ENCODE peak calls at places on chromosomes 2 and 18, in eight cellular contexts. T, E, Z, P, U, A, M and W are unnamed samples.
A peak's percentile ranks its signal among the peaks of the same experiment; 100 is the strongest.

GRCh38 chr18:9290171-9290570 is 44.4 kb upstream of the TWSG1 start:
- DNase-seq in T (peak; percentile 33), E (no peak), Z (no peak), P (no peak), U (peak; percentile 16), A (no peak), M (no peak), W (peak; percentile 81)

GRCh38 chr2:196291873-196292800 is 120.8 kb upstream of the STK17B start:
- DNase-seq in T (no peak), E (no peak), Z (no peak), P (no peak), U (no peak), A (peak; percentile 71), M (no peak), W (no peak)

GRCh38 chr18:55318864-55319516 is 269.0 kb downstream of the TCF4 start:
- DNase-seq in T (peak; percentile 85), E (no peak), Z (no peak), P (no peak), U (peak; percentile 67), A (no peak), M (no peak), W (peak; percentile 88)

GRCh38 chr18:52723456-52724065 is 383.6 kb downstream of the DCC start:
- DNase-seq in T (no peak), E (no peak), Z (no peak), P (no peak), U (no peak), A (no peak), M (peak; percentile 23), W (no peak)

GRCh38 chr2:12554235-12555011 is 162.3 kb upstream of the TRIB2 start:
- DNase-seq in T (no peak), E (no peak), Z (no peak), P (no peak), U (no peak), A (no peak), M (peak; percentile 87), W (peak; percentile 46)

GRCh38 chr2:130837811-130838565 is 1.3 kb downstream of the ARHGEF4 start:
- DNase-seq in T (no peak), E (no peak), Z (no peak), P (no peak), U (no peak), A (no peak), M (no peak), W (no peak)

GRCh38 chr18:59866551-59866950 is 33.2 kb upstream of the PMAIP1 start:
- DNase-seq in T (no peak), E (no peak), Z (no peak), P (no peak), U (no peak), A (no peak), M (no peak), W (no peak)

GRCh38 chr2:157751462-157752058 is 122.9 kb upstream of the ACVR1C start:
- DNase-seq in T (peak; percentile 32), E (no peak), Z (peak; percentile 30), P (peak; percentile 45), U (peak; percentile 6), A (no peak), M (peak; percentile 15), W (peak; percentile 17)

GRCh38 chr2:104851236-104852160 is 2.4 kb upstream of the POU3F3 start:
- DNase-seq in T (no peak), E (no peak), Z (no peak), P (no peak), U (no peak), A (no peak), M (no peak), W (no peak)

GRCh38 chr2:55268907-55269611 is at the start of gene MTIF2:
- DNase-seq in T (peak; percentile 92), E (peak; percentile 96), Z (peak; percentile 99), P (peak; percentile 93), U (peak; percentile 92), A (peak; percentile 98), M (peak; percentile 96), W (peak; percentile 93)

GRCh38 chr2:217897816-217898806 is 104.7 kb downstream of the TNS1 start:
- DNase-seq in T (no peak), E (no peak), Z (peak; percentile 52), P (no peak), U (no peak), A (peak; percentile 91), M (no peak), W (no peak)

GRCh38 chr2:7759898-7760297 is 842.7 kb downstream of the RNF144A start:
- DNase-seq in T (peak; percentile 20), E (no peak), Z (no peak), P (no peak), U (peak; percentile 10), A (no peak), M (no peak), W (no peak)

GRCh38 chr2:210227689-210228088 is 2.4 kb upstream of the ACADL start:
- DNase-seq in T (no peak), E (no peak), Z (no peak), P (no peak), U (no peak), A (no peak), M (no peak), W (no peak)

GRCh38 chr2:140604096-140604495 is 1526.7 kb downstream of the LRP1B start:
- DNase-seq in T (no peak), E (no peak), Z (no peak), P (no peak), U (peak; percentile 41), A (no peak), M (no peak), W (peak; percentile 1)

GRCh38 chr2:179344280-179344961 is 79.8 kb upstream of the SESTD1 start:
- DNase-seq in T (peak; percentile 18), E (no peak), Z (no peak), P (no peak), U (peak; percentile 64), A (no peak), M (no peak), W (peak; percentile 45)

GRCh38 chr18:11323359-11323819 is 174.0 kb upstream of the PIEZO2 start:
- DNase-seq in T (peak; percentile 28), E (no peak), Z (peak; percentile 27), P (no peak), U (peak; percentile 83), A (no peak), M (no peak), W (peak; percentile 55)

GRCh38 chr2:2663401-2664036 is 332.4 kb upstream of the MYT1L start:
- DNase-seq in T (no peak), E (no peak), Z (no peak), P (no peak), U (no peak), A (no peak), M (no peak), W (no peak)

GRCh38 chr18:49768051-49768391 is 45.3 kb downstream of the ACAA2 start:
- DNase-seq in T (peak; percentile 39), E (peak; percentile 32), Z (peak; percentile 61), P (no peak), U (peak; percentile 86), A (peak; percentile 57), M (peak; percentile 80), W (peak; percentile 73)

GRCh38 chr2:96952976-96953610 is 33.3 kb downstream of the FAM178B start:
- DNase-seq in T (peak; percentile 28), E (no peak), Z (no peak), P (no peak), U (peak; percentile 96), A (no peak), M (no peak), W (peak; percentile 81)

GRCh38 chr2:107747964-107748583 is 78.6 kb upstream of the RGPD4 start:
- DNase-seq in T (no peak), E (no peak), Z (no peak), P (no peak), U (no peak), A (no peak), M (no peak), W (no peak)

GRCh38 chr2:197926673-197927072 is 122.3 kb downstream of the PLCL1 start:
- DNase-seq in T (peak; percentile 24), E (no peak), Z (no peak), P (no peak), U (peak; percentile 52), A (no peak), M (no peak), W (no peak)

GRCh38 chr2:241009601-241010530 is 11.4 kb downstream of the SNED1 start:
- DNase-seq in T (peak; percentile 76), E (no peak), Z (no peak), P (no peak), U (peak; percentile 92), A (peak; percentile 73), M (peak; percentile 59), W (peak; percentile 80)

GRCh38 chr18:23838801-23839366 is 149.6 kb downstream of the LAMA3 start:
- DNase-seq in T (peak; percentile 71), E (no peak), Z (no peak), P (no peak), U (peak; percentile 32), A (no peak), M (no peak), W (peak; percentile 60)

GRCh38 chr2:207768891-207769596 is 662 bp downstream of the FZD5 start:
- DNase-seq in T (no peak), E (no peak), Z (peak; percentile 46), P (no peak), U (peak; percentile 54), A (peak; percentile 32), M (peak; percentile 61), W (peak; percentile 34)

GRCh38 chr2:207771421-207771820 is 1.7 kb upstream of the FZD5 start:
- DNase-seq in T (no peak), E (no peak), Z (no peak), P (no peak), U (no peak), A (no peak), M (no peak), W (no peak)

GRCh38 chr2:207772081-207772843 is 2.6 kb upstream of the FZD5 start:
- DNase-seq in T (peak; percentile 22), E (peak; percentile 24), Z (peak; percentile 40), P (no peak), U (peak; percentile 43), A (no peak), M (no peak), W (no peak)

GRCh38 chr2:207772844-207773205 is 3.1 kb upstream of the FZD5 start:
- DNase-seq in T (no peak), E (no peak), Z (no peak), P (no peak), U (no peak), A (no peak), M (no peak), W (no peak)

GRCh38 chr2:207770602-207771404 is 1.1 kb upstream of the FZD5 start:
- DNase-seq in T (peak; percentile 40), E (no peak), Z (no peak), P (no peak), U (no peak), A (peak; percentile 31), M (peak; percentile 66), W (no peak)
- TF ChIP-seq CTCF in T (no peak), E (no peak), Z (no peak), P (no peak), U (no peak), A (no peak), M (no peak), W (no peak)

GRCh38 chr18:31664101-31664500 is 20.3 kb downstream of the B4GALT6 start:
- DNase-seq in T (no peak), E (no peak), Z (no peak), P (no peak), U (no peak), A (no peak), M (no peak), W (peak; percentile 85)
- H3K4me3 ChIP-seq in T (no peak overlapping the region), E (no peak overlapping the region), Z (no peak overlapping the region), P (no peak overlapping the region), U (no peak overlapping the region), A (no peak overlapping the region), M (no peak overlapping the region), W (no peak overlapping the region)

GRCh38 chr2:45825001-45825651 is 173.7 kb downstream of the PRKCE start:
- DNase-seq in T (no peak), E (no peak), Z (no peak), P (peak; percentile 25), U (no peak), A (no peak), M (no peak), W (no peak)
- TF ChIP-seq CTCF in T (no peak), E (no peak), Z (no peak), P (peak; percentile 23), U (no peak), A (no peak), M (no peak), W (no peak)

GRCh38 chr2:51220080-51220479 is 188.1 kb upstream of the NRXN1 start:
- DNase-seq in T (no peak), E (no peak), Z (no peak), P (no peak), U (no peak), A (no peak), M (no peak), W (no peak)
- H3K4me3 ChIP-seq in T (no peak overlapping the region), E (no peak overlapping the region), Z (no peak overlapping the region), P (no peak overlapping the region), U (no peak overlapping the region), A (no peak overlapping the region), M (no peak overlapping the region), W (no peak overlapping the region)